ENCODE peak calls at places on chromosome 12, in five cellular contexts. One of them, this sample, is unnamed.

GRCh38 chr12:34292736-34293625 is 270.7 kb downstream of the ALG10 start:
- DNase-seq in OCI-LY7: no peak
- DNase-seq in kidney epithelial cell: no peak
- DNase-seq in IMR-90: no peak
- DNase-seq in pancreas: no peak
- DNase-seq in this sample: peak

GRCh38 chr12:119669744-119670472 is 2.0 kb downstream of the PRKAB1 start:
- DNase-seq in kidney epithelial cell: peak
- DNase-seq in IMR-90: no peak
- DNase-seq in OCI-LY7: no peak
- DNase-seq in pancreas: no peak
- DNase-seq in this sample: no peak

GRCh38 chr12:105455250-105455649 is 124.8 kb downstream of the C12orf75 start:
- DNase-seq in OCI-LY7: no peak
- DNase-seq in kidney epithelial cell: no peak
- DNase-seq in IMR-90: no peak
- DNase-seq in pancreas: no peak
- DNase-seq in this sample: no peak

GRCh38 chr12:24839268-24839791 is 109.6 kb downstream of the BCAT1 start:
- DNase-seq in pancreas: no peak
- DNase-seq in OCI-LY7: no peak
- DNase-seq in IMR-90: no peak
- DNase-seq in kidney epithelial cell: no peak
- DNase-seq in this sample: no peak

GRCh38 chr12:106914796-106915634 is 40.7 kb upstream of the TMEM263 start:
- DNase-seq in pancreas: no peak
- DNase-seq in kidney epithelial cell: no peak
- DNase-seq in OCI-LY7: no peak
- DNase-seq in IMR-90: no peak
- DNase-seq in this sample: no peak

GRCh38 chr12:6822461-6823135 is 977 bp downstream of the GPR162 start:
- DNase-seq in OCI-LY7: no peak
- DNase-seq in IMR-90: no peak
- DNase-seq in pancreas: no peak
- DNase-seq in kidney epithelial cell: no peak
- DNase-seq in this sample: no peak

GRCh38 chr12:15599266-15600037 is 189.7 kb downstream of the EPS8 start:
- DNase-seq in OCI-LY7: no peak
- DNase-seq in kidney epithelial cell: no peak
- DNase-seq in pancreas: no peak
- DNase-seq in IMR-90: peak
- DNase-seq in this sample: no peak

GRCh38 chr12:7122876-7123769 is 5.6 kb downstream of the RBP5 start:
- DNase-seq in OCI-LY7: no peak
- DNase-seq in kidney epithelial cell: no peak
- DNase-seq in IMR-90: no peak
- DNase-seq in pancreas: peak
- DNase-seq in this sample: peak

GRCh38 chr12:122137229-122137628 is 36.8 kb downstream of the IL31 start:
- DNase-seq in kidney epithelial cell: no peak
- DNase-seq in OCI-LY7: no peak
- DNase-seq in IMR-90: no peak
- DNase-seq in pancreas: no peak
- DNase-seq in this sample: no peak

GRCh38 chr12:123741937-123742572 is 20.0 kb upstream of the DNAH10 start:
- DNase-seq in OCI-LY7: no peak
- DNase-seq in kidney epithelial cell: no peak
- DNase-seq in pancreas: no peak
- DNase-seq in IMR-90: no peak
- DNase-seq in this sample: no peak

GRCh38 chr12:6603095-6603567 is 4.0 kb downstream of the CHD4 start:
- DNase-seq in IMR-90: peak
- DNase-seq in OCI-LY7: peak
- DNase-seq in kidney epithelial cell: no peak
- DNase-seq in pancreas: no peak
- DNase-seq in this sample: peak

GRCh38 chr12:133129368-133130037 is 571 bp downstream of the ZNF891 start:
- DNase-seq in OCI-LY7: peak
- DNase-seq in IMR-90: peak
- DNase-seq in pancreas: no peak
- DNase-seq in kidney epithelial cell: no peak
- DNase-seq in this sample: no peak

GRCh38 chr12:100371146-100371545 is 14.3 kb downstream of the SLC17A8 start:
- DNase-seq in IMR-90: no peak
- DNase-seq in OCI-LY7: no peak
- DNase-seq in kidney epithelial cell: no peak
- DNase-seq in pancreas: no peak
- DNase-seq in this sample: no peak

GRCh38 chr12:111056618-111057521 is 136.5 kb upstream of the MYL2 start:
- DNase-seq in pancreas: no peak
- DNase-seq in IMR-90: no peak
- DNase-seq in OCI-LY7: peak
- DNase-seq in kidney epithelial cell: no peak
- DNase-seq in this sample: no peak

GRCh38 chr12:6796576-6796975 is 7.2 kb downstream of the CD4 start:
- DNase-seq in pancreas: no peak
- DNase-seq in IMR-90: no peak
- DNase-seq in kidney epithelial cell: no peak
- DNase-seq in OCI-LY7: no peak
- DNase-seq in this sample: no peak

GRCh38 chr12:19654630-19655384 is 215.5 kb downstream of the AEBP2 start:
- DNase-seq in IMR-90: peak
- DNase-seq in kidney epithelial cell: no peak
- DNase-seq in OCI-LY7: no peak
- DNase-seq in pancreas: no peak
- DNase-seq in this sample: no peak

GRCh38 chr12:104002686-104003085 is 37.0 kb downstream of the TDG start:
- DNase-seq in OCI-LY7: no peak
- DNase-seq in kidney epithelial cell: no peak
- DNase-seq in pancreas: no peak
- DNase-seq in IMR-90: no peak
- DNase-seq in this sample: no peak

GRCh38 chr12:25384954-25385216 is 134.2 kb upstream of the KRAS start:
- DNase-seq in kidney epithelial cell: no peak
- DNase-seq in OCI-LY7: peak
- DNase-seq in pancreas: no peak
- DNase-seq in IMR-90: no peak
- DNase-seq in this sample: no peak

GRCh38 chr12:123761841-123762714 is at the start of gene DNAH10:
- DNase-seq in IMR-90: no peak
- DNase-seq in OCI-LY7: peak
- DNase-seq in kidney epithelial cell: no peak
- DNase-seq in pancreas: peak
- DNase-seq in this sample: no peak

GRCh38 chr12:44015333-44015941 is 179.6 kb downstream of the TMEM117 start:
- DNase-seq in IMR-90: peak
- DNase-seq in OCI-LY7: peak
- DNase-seq in pancreas: no peak
- DNase-seq in kidney epithelial cell: peak
- DNase-seq in this sample: no peak

GRCh38 chr12:90499793-90500192 is 455.2 kb downstream of the CCER1 start:
- DNase-seq in pancreas: no peak
- DNase-seq in OCI-LY7: no peak
- DNase-seq in IMR-90: no peak
- DNase-seq in kidney epithelial cell: no peak
- DNase-seq in this sample: no peak

GRCh38 chr12:108616359-108616758 is 17.3 kb downstream of the SELPLG start:
- DNase-seq in pancreas: no peak
- DNase-seq in OCI-LY7: no peak
- DNase-seq in IMR-90: no peak
- DNase-seq in kidney epithelial cell: no peak
- DNase-seq in this sample: no peak

GRCh38 chr12:108214486-108214885 is 85.4 kb downstream of the WSCD2 start:
- DNase-seq in pancreas: peak
- DNase-seq in OCI-LY7: peak
- DNase-seq in kidney epithelial cell: no peak
- DNase-seq in IMR-90: peak
- DNase-seq in this sample: peak

GRCh38 chr12:82486524-82487235 is 128.4 kb downstream of the METTL25 start:
- DNase-seq in IMR-90: peak
- DNase-seq in pancreas: no peak
- DNase-seq in OCI-LY7: no peak
- DNase-seq in kidney epithelial cell: peak
- DNase-seq in this sample: no peak

GRCh38 chr12:102433304-102433703 is 47.1 kb downstream of the IGF1 start:
- DNase-seq in OCI-LY7: no peak
- DNase-seq in kidney epithelial cell: no peak
- DNase-seq in pancreas: no peak
- DNase-seq in IMR-90: peak
- DNase-seq in this sample: no peak
- TF ChIP-seq CTCF in OCI-LY7: no peak
- TF ChIP-seq CTCF in kidney epithelial cell: no peak
- TF ChIP-seq CTCF in pancreas: no peak
- TF ChIP-seq CTCF in IMR-90: no peak
- TF ChIP-seq CTCF in this sample: no peak

GRCh38 chr12:48968467-48968866 is 3.1 kb downstream of the WNT10B start:
- DNase-seq in kidney epithelial cell: no peak
- DNase-seq in OCI-LY7: no peak
- DNase-seq in IMR-90: no peak
- DNase-seq in pancreas: no peak
- DNase-seq in this sample: no peak

GRCh38 chr12:48969160-48969771 is 2.3 kb downstream of the WNT10B start:
- DNase-seq in kidney epithelial cell: no peak
- DNase-seq in pancreas: no peak
- DNase-seq in OCI-LY7: no peak
- DNase-seq in IMR-90: no peak
- DNase-seq in this sample: no peak

GRCh38 chr12:48970702-48971334 is 717 bp downstream of the WNT10B start:
- DNase-seq in pancreas: no peak
- DNase-seq in OCI-LY7: no peak
- DNase-seq in kidney epithelial cell: no peak
- DNase-seq in IMR-90: no peak
- DNase-seq in this sample: no peak

GRCh38 chr12:48968004-48968403 is 3.5 kb downstream of the WNT10B start:
- DNase-seq in kidney epithelial cell: no peak
- DNase-seq in IMR-90: no peak
- DNase-seq in OCI-LY7: no peak
- DNase-seq in pancreas: no peak
- DNase-seq in this sample: no peak

DNA sequence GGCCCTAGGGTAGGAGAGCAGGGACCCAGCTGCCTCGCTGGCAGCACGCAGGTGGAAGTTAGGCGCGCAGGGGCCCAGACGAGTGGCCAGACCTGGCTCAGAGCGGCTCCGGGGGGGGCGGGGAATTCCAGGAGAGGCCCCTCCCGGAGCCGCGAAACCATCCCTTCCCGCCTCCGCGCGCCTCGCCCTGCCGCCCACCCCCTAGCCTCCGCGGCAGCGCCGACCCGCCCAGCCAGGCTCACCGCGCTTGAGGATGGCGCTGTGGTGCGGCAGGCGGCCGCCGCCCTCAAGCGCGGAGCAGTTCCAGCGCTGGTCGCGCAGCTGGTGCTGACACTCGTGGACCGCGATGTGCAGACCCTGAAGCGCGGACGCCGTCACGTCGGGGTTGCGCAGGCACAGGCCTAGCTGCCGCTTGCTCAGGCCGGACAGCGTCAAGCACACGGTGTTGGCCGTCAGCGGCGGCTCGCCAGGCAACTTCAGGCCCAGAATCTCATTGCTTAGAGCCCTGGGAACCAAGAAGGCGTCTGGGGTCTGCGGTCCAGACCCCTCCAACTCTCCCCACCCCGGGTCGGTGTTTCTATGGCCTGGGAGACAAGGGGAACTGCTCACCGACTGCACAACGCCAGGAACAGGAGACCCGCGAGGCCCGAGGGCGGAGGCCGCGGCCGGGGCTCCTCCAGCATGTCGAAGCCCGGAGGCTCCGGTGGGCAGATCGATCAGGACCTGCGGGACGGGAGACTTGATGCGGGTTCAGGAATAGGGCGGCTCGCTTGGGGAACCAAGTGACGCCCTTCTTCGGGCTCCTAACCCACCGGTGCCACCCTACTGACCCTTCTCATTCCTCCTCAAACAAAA is 1.5 kb downstream of the WNT10B start:
- DNase-seq in kidney epithelial cell: no peak
- DNase-seq in pancreas: peak
- DNase-seq in OCI-LY7: no peak
- DNase-seq in IMR-90: no peak
- DNase-seq in this sample: no peak
- H3K4me3 ChIP-seq in kidney epithelial cell: no peak
- H3K4me3 ChIP-seq in pancreas: no peak
- H3K4me3 ChIP-seq in OCI-LY7: no peak
- H3K4me3 ChIP-seq in IMR-90: no peak
- H3K4me3 ChIP-seq in this sample: peak

GRCh38 chr12:5073838-5074237 is 30.2 kb downstream of the KCNA5 start:
- DNase-seq in kidney epithelial cell: no peak
- DNase-seq in pancreas: no peak
- DNase-seq in OCI-LY7: peak
- DNase-seq in IMR-90: peak
- DNase-seq in this sample: no peak

GRCh38 chr12:5072326-5072725 is 28.6 kb downstream of the KCNA5 start:
- DNase-seq in pancreas: no peak
- DNase-seq in OCI-LY7: no peak
- DNase-seq in IMR-90: no peak
- DNase-seq in kidney epithelial cell: no peak
- DNase-seq in this sample: no peak

GRCh38 chr12:5070090-5070489 is 26.4 kb downstream of the KCNA5 start:
- DNase-seq in OCI-LY7: no peak
- DNase-seq in IMR-90: no peak
- DNase-seq in kidney epithelial cell: no peak
- DNase-seq in pancreas: no peak
- DNase-seq in this sample: no peak

GRCh38 chr12:5071496-5071895 is 27.8 kb downstream of the KCNA5 start:
- DNase-seq in pancreas: no peak
- DNase-seq in IMR-90: no peak
- DNase-seq in OCI-LY7: no peak
- DNase-seq in kidney epithelial cell: no peak
- DNase-seq in this sample: no peak

DNA sequence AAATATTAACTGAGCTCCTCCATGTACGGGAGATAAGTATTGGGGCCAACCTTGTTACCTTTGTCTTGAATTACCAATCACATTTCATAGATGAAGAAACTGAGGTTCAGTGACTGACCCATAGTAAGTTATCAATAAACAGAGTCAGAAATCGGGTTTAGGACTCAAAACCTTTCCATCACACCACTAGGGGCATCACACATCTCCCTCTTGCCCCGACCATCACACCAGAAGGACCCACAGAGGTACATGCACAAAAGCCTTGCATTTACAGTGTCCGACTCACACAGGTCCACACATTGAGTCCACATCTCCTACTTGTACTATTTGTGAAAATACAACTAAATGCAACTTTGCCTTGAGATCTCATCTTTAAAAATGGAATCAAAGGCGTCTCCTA is 29.4 kb downstream of the KCNA5 start:
- DNase-seq in pancreas: no peak
- DNase-seq in kidney epithelial cell: no peak
- DNase-seq in OCI-LY7: no peak
- DNase-seq in IMR-90: no peak
- DNase-seq in this sample: no peak
- TF ChIP-seq CTCF in pancreas: no peak
- TF ChIP-seq CTCF in kidney epithelial cell: peak
- TF ChIP-seq CTCF in OCI-LY7: peak
- TF ChIP-seq CTCF in IMR-90: no peak
- TF ChIP-seq CTCF in this sample: no peak

DNA sequence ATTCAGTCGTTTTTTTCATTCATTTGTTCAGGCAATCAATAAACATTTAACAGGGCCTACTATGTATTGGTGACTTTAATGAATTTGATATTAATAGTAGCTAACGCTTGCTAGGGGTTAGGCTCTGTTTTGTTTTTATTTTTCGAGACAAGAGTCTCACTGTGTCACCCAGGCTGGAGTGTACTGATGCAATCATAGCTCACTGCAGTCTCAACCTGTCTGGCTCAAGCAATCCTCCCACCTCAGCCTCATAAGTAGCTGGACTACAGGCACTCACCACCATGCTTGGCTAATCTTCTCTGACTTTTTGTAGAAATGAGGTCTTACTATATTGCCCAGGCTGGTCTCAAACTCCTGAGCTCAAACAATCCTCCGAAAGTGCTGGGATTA is 25.6 kb upstream of the MED13L start:
- DNase-seq in pancreas: no peak
- DNase-seq in OCI-LY7: no peak
- DNase-seq in kidney epithelial cell: no peak
- DNase-seq in IMR-90: no peak
- DNase-seq in this sample: no peak
- H3K4me3 ChIP-seq in pancreas: no peak
- H3K4me3 ChIP-seq in OCI-LY7: no peak
- H3K4me3 ChIP-seq in kidney epithelial cell: no peak
- H3K4me3 ChIP-seq in IMR-90: no peak
- H3K4me3 ChIP-seq in this sample: no peak